ENCODE peak calls at places on chromosomes 6 and 20, in four cellular contexts. N is pancreas, L is IMR-90, X is DND-41. C is an unnamed sample. For H3K4me1, the result is how much of the 10 kb centered on the place peaks cover.

GRCh38 chr6:104566411-104566810 is 293.3 kb downstream of the HACE1 start:
- DNase-seq in N (no peak), L (no peak), X (no peak), C (no peak)

GRCh38 chr20:22453244-22454080 is 130.9 kb downstream of the FOXA2 start:
- DNase-seq in N (peak), L (no peak), X (no peak), C (no peak)

GRCh38 chr20:50413088-50413500 is 97.1 kb upstream of the PTPN1 start:
- DNase-seq in N (no peak), L (no peak), X (no peak), C (no peak)

GRCh38 chr6:121531658-121532167 is 96.3 kb downstream of the GJA1 start:
- DNase-seq in N (no peak), L (no peak), X (no peak), C (no peak)

GRCh38 chr20:34861386-34862084 is 11.1 kb downstream of the GGT7 start:
- DNase-seq in N (peak), L (no peak), X (peak), C (peak)

GRCh38 chr6:42075159-42075838 is 25.0 kb downstream of the TAF8 start:
- DNase-seq in N (peak), L (peak), X (peak), C (peak)

GRCh38 chr6:170438402-170438753 is 114.7 kb downstream of the PSMB1 start:
- DNase-seq in N (peak), L (peak), X (no peak), C (peak)

GRCh38 chr20:57964011-57964862 is 254.4 kb upstream of the PMEPA1 start:
- DNase-seq in N (no peak), L (no peak), X (no peak), C (no peak)

GRCh38 chr6:168196385-168196860 is 117.4 kb upstream of the FRMD1 start:
- DNase-seq in N (peak), L (no peak), X (no peak), C (no peak)

GRCh38 chr20:45962031-45962755 is 9.8 kb downstream of the ZNF335 start:
- DNase-seq in N (no peak), L (no peak), X (no peak), C (no peak)

GRCh38 chr6:134198093-134198492 is 119.8 kb downstream of the SGK1 start:
- DNase-seq in N (no peak), L (no peak), X (no peak), C (no peak)

GRCh38 chr20:61731363-61732181 is 334.1 kb downstream of the TAF4 start:
- DNase-seq in N (no peak), L (peak), X (no peak), C (no peak)

GRCh38 chr20:20083796-20084195 is 31.5 kb downstream of the CFAP61 start:
- DNase-seq in N (no peak), L (peak), X (no peak), C (no peak)

GRCh38 chr6:90347411-90347841 is 50.8 kb upstream of the BACH2 start:
- DNase-seq in N (no peak), L (no peak), X (no peak), C (no peak)

GRCh38 chr6:146819596-146820320 is 221.0 kb downstream of the ADGB start:
- DNase-seq in N (no peak), L (peak), X (no peak), C (no peak)

GRCh38 chr20:37513764-37514359 is 7.2 kb upstream of the NNAT start:
- DNase-seq in N (no peak), L (no peak), X (no peak), C (no peak)

GRCh38 chr20:23049933-23050838 is 714 bp upstream of the THBD start:
- DNase-seq in N (no peak), L (no peak), X (no peak), C (peak)

GRCh38 chr6:162468326-162468725 is 259.2 kb downstream of the PRKN start:
- DNase-seq in N (no peak), L (no peak), X (no peak), C (no peak)

GRCh38 chr6:167475947-167476346 is 151.1 kb downstream of the TTLL2 start:
- DNase-seq in N (no peak), L (no peak), X (no peak), C (no peak)

GRCh38 chr6:32559747-32560146 is 29.7 kb upstream of the HLA-DRB5 start:
- DNase-seq in N (no peak), L (no peak), X (no peak), C (no peak)

DNA sequence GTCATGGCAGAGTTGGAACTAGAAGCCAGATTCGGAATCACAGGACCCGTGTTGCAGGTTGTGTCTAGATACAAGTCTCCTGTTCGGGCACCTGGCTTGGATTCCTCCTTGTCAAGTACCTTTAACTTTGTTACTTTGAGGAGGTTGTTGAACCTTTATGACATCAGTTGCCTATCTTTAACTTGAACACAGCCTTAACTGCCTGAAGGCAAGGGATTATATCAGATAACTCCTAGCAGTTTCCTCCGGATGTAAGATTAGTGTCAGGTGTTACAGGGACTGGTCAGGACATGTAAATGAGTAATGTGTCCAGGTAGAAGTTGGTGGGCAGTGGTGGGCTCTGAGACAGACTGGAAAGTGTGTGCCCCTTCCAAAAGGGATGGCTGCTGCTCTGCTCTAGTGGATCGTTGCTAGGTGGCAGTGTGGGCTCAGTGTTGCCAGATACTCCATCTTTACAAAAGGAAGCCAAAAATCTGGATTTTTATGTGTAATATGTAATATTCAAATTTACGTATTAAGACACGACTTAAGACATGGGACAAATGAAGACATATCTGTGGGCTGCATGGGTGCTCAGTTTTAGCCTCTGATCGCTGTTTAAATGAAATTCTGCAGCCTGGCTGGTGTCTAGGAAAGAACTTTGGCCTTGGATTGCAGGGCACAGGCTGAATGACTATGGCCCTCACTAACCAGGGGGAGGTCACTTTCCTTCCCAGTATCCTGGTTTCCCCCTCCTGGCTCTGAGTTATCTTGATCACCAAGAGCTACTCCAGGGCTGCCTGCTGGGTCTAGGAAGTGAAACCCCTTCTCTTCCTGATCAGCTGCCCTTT is 27.1 kb downstream of the CHMP4B start:
- DNase-seq in N (no peak), L (no peak), X (no peak), C (no peak)
- H3K4me1 ChIP-seq in N (under half), L (under half), X (under half), C (half or more)

GRCh38 chr6:108626777-108627176 is 66.1 kb downstream of the FOXO3 start:
- DNase-seq in N (no peak), L (no peak), X (no peak), C (no peak)

GRCh38 chr6:108621117-108621516 is 60.4 kb downstream of the FOXO3 start:
- DNase-seq in N (no peak), L (peak), X (no peak), C (no peak)

GRCh38 chr6:108623995-108624394 is 63.3 kb downstream of the FOXO3 start:
- DNase-seq in N (no peak), L (no peak), X (no peak), C (no peak)

GRCh38 chr6:108619431-108620197 is 58.9 kb downstream of the FOXO3 start:
- DNase-seq in N (no peak), L (peak), X (no peak), C (no peak)

DNA sequence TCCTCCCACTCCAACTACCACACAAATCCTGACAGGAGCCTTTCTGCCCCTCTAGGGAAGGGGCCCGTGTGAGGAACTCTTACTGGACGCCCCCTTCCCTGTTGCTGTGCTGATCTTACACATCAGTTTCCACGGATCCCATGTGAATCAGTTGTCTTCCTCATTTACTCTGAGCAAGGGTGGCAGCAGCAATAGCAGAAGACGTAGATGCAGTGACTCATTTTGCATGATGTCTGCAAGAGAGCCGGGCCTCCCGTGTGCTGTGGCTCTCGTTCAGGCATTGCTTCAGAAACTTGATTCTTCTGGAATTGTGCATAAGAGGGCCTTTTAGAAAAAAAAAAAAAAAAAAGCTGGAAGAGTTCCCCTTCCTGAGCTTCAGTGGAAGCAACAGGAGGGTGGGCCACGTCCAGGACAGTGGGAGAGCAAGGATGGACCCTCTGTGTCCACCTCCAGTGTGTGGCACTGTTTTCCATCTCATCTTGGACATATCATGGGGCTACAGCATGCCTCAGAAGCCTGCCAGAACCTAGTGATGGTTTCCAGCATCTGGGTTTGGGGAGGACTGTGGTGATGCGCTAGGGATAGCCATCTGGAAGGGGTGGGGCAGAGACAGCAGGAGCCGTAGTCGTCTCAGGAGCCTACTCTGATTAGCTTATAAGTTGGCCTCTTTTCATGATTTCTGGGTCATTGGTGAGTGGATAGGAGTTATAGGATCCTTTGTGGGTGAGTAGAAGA is 62.1 kb downstream of the FOXO3 start:
- DNase-seq in N (no peak), L (peak), X (no peak), C (no peak)
- H3K4me1 ChIP-seq in N (under half), L (under half), X (under half), C (under half)

DNA sequence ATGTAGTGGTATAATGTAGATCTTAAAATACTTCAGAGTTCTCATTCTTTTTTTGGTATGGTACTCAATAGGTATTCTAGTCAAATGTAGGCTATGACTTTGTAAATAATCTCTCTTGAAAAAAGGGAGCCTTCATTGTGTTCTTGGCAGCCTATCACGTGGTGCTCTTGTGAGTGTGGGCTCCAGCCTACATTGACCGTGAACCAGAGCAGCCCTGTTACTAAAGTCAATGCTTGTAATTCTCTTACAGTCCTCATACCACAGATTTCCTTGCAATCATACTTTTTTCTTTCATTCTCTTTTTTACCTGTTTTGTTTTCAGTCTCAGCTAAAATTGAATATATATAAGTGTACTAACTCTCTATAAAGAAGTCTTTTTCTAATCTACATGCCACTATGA is 31.1 kb downstream of the ARID1B start:
- DNase-seq in N (no peak), L (peak), X (no peak), C (no peak)
- H3K4me1 ChIP-seq in N (under half), L (under half), X (under half), C (under half)

GRCh38 chr20:31677553-31678260 is 40.0 kb downstream of the COX4I2 start:
- DNase-seq in N (no peak), L (no peak), X (peak), C (no peak)
- H3K4me1 ChIP-seq in N (under half), L (under half), X (half or more), C (under half)

DNA sequence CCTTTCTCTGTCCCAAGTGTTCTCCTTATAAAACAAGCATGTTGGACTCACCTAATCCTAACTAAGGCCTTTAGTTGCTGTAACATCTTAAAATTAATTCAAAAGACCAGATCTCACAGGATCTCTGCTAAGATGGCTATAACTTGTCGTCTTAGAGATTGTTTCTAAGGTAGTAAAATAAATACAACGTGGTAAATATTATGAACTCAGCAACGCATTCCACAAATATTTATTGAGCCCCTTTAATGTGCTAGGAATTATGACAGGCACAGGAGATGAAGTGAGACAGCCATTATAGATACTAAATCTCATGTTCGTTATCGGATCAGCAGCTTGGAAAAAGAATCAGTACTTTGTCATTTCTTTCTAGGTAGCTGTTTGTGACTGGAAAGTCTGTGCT is 20.8 kb upstream of the MCM3 start:
- DNase-seq in N (no peak), L (no peak), X (no peak), C (no peak)
- H3K4me1 ChIP-seq in N (under half), L (under half), X (under half), C (under half)

GRCh38 chr20:63293456-63293855 is 470 bp downstream of the COL20A1 start:
- DNase-seq in N (no peak), L (no peak), X (no peak), C (no peak)
- H3K4me1 ChIP-seq in N (under half), L (under half), X (under half), C (under half)

GRCh38 chr20:33851842-33852466 is 40.8 kb downstream of the CHMP4B start:
- DNase-seq in N (no peak), L (no peak), X (no peak), C (no peak)
- H3K4me1 ChIP-seq in N (under half), L (under half), X (under half), C (under half)

C was measured in mucosa of descending colon.